ENCODE peak calls at places on chromosomes 12 and 14, in six cellular contexts. S, H, G, N, K and M are unnamed samples.

GRCh38 chr14:103830511-103831270 is 16.7 kb downstream of the PPP1R13B start:
- DNase-seq in S (no peak), H (no peak), G (no peak), N (no peak), K (no peak), M (no peak)

GRCh38 chr12:6345319-6346071 is 3.6 kb upstream of the TNFRSF1A start:
- DNase-seq in S (peak), H (peak), G (no peak), N (no peak), K (no peak), M (no peak)

GRCh38 chr14:33376510-33376909 is 437.8 kb downstream of the NPAS3 start:
- DNase-seq in S (no peak), H (no peak), G (no peak), N (no peak), K (no peak), M (no peak)

GRCh38 chr14:34718750-34719304 is 4.4 kb upstream of the CFL2 start:
- DNase-seq in S (no peak), H (no peak), G (no peak), N (no peak), K (no peak), M (no peak)

GRCh38 chr14:24840204-24840893 is 206.4 kb upstream of the GZMB start:
- DNase-seq in S (no peak), H (no peak), G (no peak), N (no peak), K (no peak), M (no peak)

GRCh38 chr14:68669644-68670343 is 123.1 kb downstream of the ZFP36L1 start:
- DNase-seq in S (no peak), H (no peak), G (no peak), N (no peak), K (no peak), M (no peak)

GRCh38 chr14:49727171-49727570 is 34.3 kb downstream of the KLHDC1 start:
- DNase-seq in S (no peak), H (no peak), G (no peak), N (no peak), K (no peak), M (no peak)

GRCh38 chr14:70171719-70172118 is 17.0 kb downstream of the SLC8A3 start:
- DNase-seq in S (no peak), H (no peak), G (no peak), N (no peak), K (no peak), M (no peak)

GRCh38 chr12:107929436-107929835 is 154.9 kb downstream of the ASCL4 start:
- DNase-seq in S (peak), H (peak), G (no peak), N (no peak), K (no peak), M (no peak)

GRCh38 chr12:50099302-50100008 is 4.4 kb upstream of the GPD1 start:
- DNase-seq in S (no peak), H (no peak), G (no peak), N (no peak), K (no peak), M (no peak)

GRCh38 chr14:85319101-85319500 is 210.8 kb upstream of the FLRT2 start:
- DNase-seq in S (no peak), H (no peak), G (no peak), N (no peak), K (no peak), M (no peak)

GRCh38 chr12:12837025-12837872 is 24.1 kb downstream of the DDX47 start:
- DNase-seq in S (peak), H (peak), G (no peak), N (no peak), K (no peak), M (no peak)

GRCh38 chr14:88210426-88210825 is 112.6 kb downstream of the KCNK10 start:
- DNase-seq in S (no peak), H (no peak), G (peak), N (peak), K (no peak), M (no peak)

GRCh38 chr12:66903782-66904396 is 225.0 kb upstream of the GRIP1 start:
- DNase-seq in S (peak), H (no peak), G (no peak), N (no peak), K (no peak), M (no peak)